ENCODE peak calls at places on chromosomes 4 and X, in eight cellular contexts. Y, D, L, G, X, E, V and J are unnamed samples.

GRCh38 chrX:132732236-132732635 is 226.2 kb downstream of the HS6ST2 start:
- DNase-seq in Y (no peak), D (no peak), L (peak), G (no peak), X (no peak), E (no peak), V (no peak), J (peak)

GRCh38 chr4:42425146-42426065 is 28.1 kb downstream of the SHISA3 start:
- DNase-seq in Y (no peak), D (no peak), L (no peak), G (no peak), X (no peak), E (no peak), V (no peak), J (no peak)

GRCh38 chr4:167088115-167088514 is 146.2 kb downstream of the SPOCK3 start:
- DNase-seq in Y (no peak), D (no peak), L (no peak), G (no peak), X (no peak), E (no peak), V (no peak), J (no peak)

GRCh38 chr4:537436-538264 is 38.4 kb downstream of the TMEM271 start:
- DNase-seq in Y (no peak), D (no peak), L (no peak), G (no peak), X (no peak), E (no peak), V (no peak), J (no peak)

GRCh38 chr4:11073621-11074051 is 355.1 kb downstream of the HS3ST1 start:
- DNase-seq in Y (peak), D (no peak), L (no peak), G (no peak), X (no peak), E (no peak), V (no peak), J (no peak)

GRCh38 chr4:138035781-138036258 is 206.3 kb downstream of the SLC7A11 start:
- DNase-seq in Y (peak), D (no peak), L (peak), G (no peak), X (no peak), E (peak), V (peak), J (no peak)

GRCh38 chrX:100316987-100317386 is 93.1 kb downstream of the PCDH19 start:
- DNase-seq in Y (no peak), D (no peak), L (no peak), G (no peak), X (no peak), E (no peak), V (no peak), J (no peak)

GRCh38 chr4:135192746-135193535 is 991.4 kb upstream of the PABPC4L start:
- DNase-seq in Y (peak), D (no peak), L (no peak), G (no peak), X (no peak), E (peak), V (no peak), J (no peak)

GRCh38 chr4:44629280-44629866 is 22.1 kb downstream of the YIPF7 start:
- DNase-seq in Y (peak), D (no peak), L (peak), G (peak), X (no peak), E (peak), V (peak), J (peak)